ENCODE peak calls at places on chromosomes 3 and 15, in eight cellular contexts. One of them, this sample, is unnamed.

GRCh38 chr3:130892759-130893239 is 1.1 kb upstream of the ATP2C1 start:
- DNase-seq in ACHN: peak
- DNase-seq in B cell: peak
- DNase-seq in activated T-cell treated with anti-CD3 and anti-CD28 coated beads, Interleukin-2, amount 50 U/mL, for 72 hours: peak
- DNase-seq in fibroblast of lung: peak
- DNase-seq in stimulated activated CD4-positive, alpha-beta T cell treated with anti-CD3 and anti-CD28 coated beads, Interleukin-12 subunit alpha, Interleukin-12 subunit beta, amount 100 ng/mL, for 24 hours: peak
- DNase-seq in ovary: peak
- DNase-seq in stomach: peak
- DNase-seq in this sample: no peak

GRCh38 chr15:77107531-77108355 is 36.8 kb upstream of the TSPAN3 start:
- DNase-seq in ACHN: peak
- DNase-seq in B cell: peak
- DNase-seq in activated T-cell treated with anti-CD3 and anti-CD28 coated beads, Interleukin-2, amount 50 U/mL, for 72 hours: peak
- DNase-seq in fibroblast of lung: peak
- DNase-seq in stimulated activated CD4-positive, alpha-beta T cell treated with anti-CD3 and anti-CD28 coated beads, Interleukin-12 subunit alpha, Interleukin-12 subunit beta, amount 100 ng/mL, for 24 hours: no peak
- DNase-seq in ovary: peak
- DNase-seq in stomach: peak
- DNase-seq in this sample: peak

GRCh38 chr15:53072077-53072476 is 281.9 kb upstream of the ONECUT1 start:
- DNase-seq in ACHN: peak
- DNase-seq in B cell: peak
- DNase-seq in activated T-cell treated with anti-CD3 and anti-CD28 coated beads, Interleukin-2, amount 50 U/mL, for 72 hours: peak
- DNase-seq in fibroblast of lung: peak
- DNase-seq in stimulated activated CD4-positive, alpha-beta T cell treated with anti-CD3 and anti-CD28 coated beads, Interleukin-12 subunit alpha, Interleukin-12 subunit beta, amount 100 ng/mL, for 24 hours: no peak
- DNase-seq in ovary: peak
- DNase-seq in stomach: peak
- DNase-seq in this sample: no peak

GRCh38 chr3:33187368-33187634 is 31.3 kb downstream of the SUSD5 start:
- DNase-seq in ACHN: no peak
- DNase-seq in B cell: no peak
- DNase-seq in activated T-cell treated with anti-CD3 and anti-CD28 coated beads, Interleukin-2, amount 50 U/mL, for 72 hours: no peak
- DNase-seq in fibroblast of lung: peak
- DNase-seq in stimulated activated CD4-positive, alpha-beta T cell treated with anti-CD3 and anti-CD28 coated beads, Interleukin-12 subunit alpha, Interleukin-12 subunit beta, amount 100 ng/mL, for 24 hours: no peak
- DNase-seq in ovary: no peak
- DNase-seq in stomach: no peak
- DNase-seq in this sample: no peak

GRCh38 chr3:52649461-52650210 is 36.1 kb downstream of the PBRM1 start:
- DNase-seq in ACHN: no peak
- DNase-seq in B cell: no peak
- DNase-seq in activated T-cell treated with anti-CD3 and anti-CD28 coated beads, Interleukin-2, amount 50 U/mL, for 72 hours: no peak
- DNase-seq in fibroblast of lung: peak
- DNase-seq in stimulated activated CD4-positive, alpha-beta T cell treated with anti-CD3 and anti-CD28 coated beads, Interleukin-12 subunit alpha, Interleukin-12 subunit beta, amount 100 ng/mL, for 24 hours: no peak
- DNase-seq in ovary: no peak
- DNase-seq in stomach: no peak
- DNase-seq in this sample: no peak

GRCh38 chr15:71153823-71154524 is 38.7 kb downstream of the THSD4 start:
- DNase-seq in ACHN: no peak
- DNase-seq in B cell: no peak
- DNase-seq in activated T-cell treated with anti-CD3 and anti-CD28 coated beads, Interleukin-2, amount 50 U/mL, for 72 hours: no peak
- DNase-seq in fibroblast of lung: no peak
- DNase-seq in stimulated activated CD4-positive, alpha-beta T cell treated with anti-CD3 and anti-CD28 coated beads, Interleukin-12 subunit alpha, Interleukin-12 subunit beta, amount 100 ng/mL, for 24 hours: no peak
- DNase-seq in ovary: no peak
- DNase-seq in stomach: no peak
- DNase-seq in this sample: no peak

GRCh38 chr3:15051531-15051930 is 13.6 kb downstream of the MRPS25 start:
- DNase-seq in ACHN: peak
- DNase-seq in B cell: peak
- DNase-seq in activated T-cell treated with anti-CD3 and anti-CD28 coated beads, Interleukin-2, amount 50 U/mL, for 72 hours: peak
- DNase-seq in fibroblast of lung: peak
- DNase-seq in stimulated activated CD4-positive, alpha-beta T cell treated with anti-CD3 and anti-CD28 coated beads, Interleukin-12 subunit alpha, Interleukin-12 subunit beta, amount 100 ng/mL, for 24 hours: no peak
- DNase-seq in ovary: no peak
- DNase-seq in stomach: peak
- DNase-seq in this sample: no peak

GRCh38 chr15:62603757-62604156 is 438.7 kb upstream of the C2CD4B start:
- DNase-seq in ACHN: no peak
- DNase-seq in B cell: no peak
- DNase-seq in activated T-cell treated with anti-CD3 and anti-CD28 coated beads, Interleukin-2, amount 50 U/mL, for 72 hours: no peak
- DNase-seq in fibroblast of lung: peak
- DNase-seq in stimulated activated CD4-positive, alpha-beta T cell treated with anti-CD3 and anti-CD28 coated beads, Interleukin-12 subunit alpha, Interleukin-12 subunit beta, amount 100 ng/mL, for 24 hours: no peak
- DNase-seq in ovary: no peak
- DNase-seq in stomach: no peak
- DNase-seq in this sample: no peak

GRCh38 chr15:46654993-46655392 is 1020.2 kb downstream of the SQOR start:
- DNase-seq in ACHN: no peak
- DNase-seq in B cell: no peak
- DNase-seq in activated T-cell treated with anti-CD3 and anti-CD28 coated beads, Interleukin-2, amount 50 U/mL, for 72 hours: no peak
- DNase-seq in fibroblast of lung: no peak
- DNase-seq in stimulated activated CD4-positive, alpha-beta T cell treated with anti-CD3 and anti-CD28 coated beads, Interleukin-12 subunit alpha, Interleukin-12 subunit beta, amount 100 ng/mL, for 24 hours: no peak
- DNase-seq in ovary: no peak
- DNase-seq in stomach: no peak
- DNase-seq in this sample: no peak

GRCh38 chr15:65663521-65663920 is 41.8 kb downstream of the SLC24A1 start:
- DNase-seq in ACHN: no peak
- DNase-seq in B cell: peak
- DNase-seq in activated T-cell treated with anti-CD3 and anti-CD28 coated beads, Interleukin-2, amount 50 U/mL, for 72 hours: no peak
- DNase-seq in fibroblast of lung: no peak
- DNase-seq in stimulated activated CD4-positive, alpha-beta T cell treated with anti-CD3 and anti-CD28 coated beads, Interleukin-12 subunit alpha, Interleukin-12 subunit beta, amount 100 ng/mL, for 24 hours: no peak
- DNase-seq in ovary: no peak
- DNase-seq in stomach: no peak
- DNase-seq in this sample: no peak

GRCh38 chr3:129038121-129038855 is 22.3 kb upstream of the GP9 start:
- DNase-seq in ACHN: no peak
- DNase-seq in B cell: no peak
- DNase-seq in activated T-cell treated with anti-CD3 and anti-CD28 coated beads, Interleukin-2, amount 50 U/mL, for 72 hours: no peak
- DNase-seq in fibroblast of lung: no peak
- DNase-seq in stimulated activated CD4-positive, alpha-beta T cell treated with anti-CD3 and anti-CD28 coated beads, Interleukin-12 subunit alpha, Interleukin-12 subunit beta, amount 100 ng/mL, for 24 hours: no peak
- DNase-seq in ovary: no peak
- DNase-seq in stomach: no peak
- DNase-seq in this sample: no peak

GRCh38 chr3:112115161-112115739 is 17.8 kb downstream of the GCSAM start:
- DNase-seq in ACHN: no peak
- DNase-seq in B cell: peak
- DNase-seq in activated T-cell treated with anti-CD3 and anti-CD28 coated beads, Interleukin-2, amount 50 U/mL, for 72 hours: peak
- DNase-seq in fibroblast of lung: no peak
- DNase-seq in stimulated activated CD4-positive, alpha-beta T cell treated with anti-CD3 and anti-CD28 coated beads, Interleukin-12 subunit alpha, Interleukin-12 subunit beta, amount 100 ng/mL, for 24 hours: no peak
- DNase-seq in ovary: no peak
- DNase-seq in stomach: no peak
- DNase-seq in this sample: no peak

GRCh38 chr3:146550743-146551510 is 6.5 kb upstream of the PLSCR1 start:
- DNase-seq in ACHN: peak
- DNase-seq in B cell: no peak
- DNase-seq in activated T-cell treated with anti-CD3 and anti-CD28 coated beads, Interleukin-2, amount 50 U/mL, for 72 hours: peak
- DNase-seq in fibroblast of lung: peak
- DNase-seq in stimulated activated CD4-positive, alpha-beta T cell treated with anti-CD3 and anti-CD28 coated beads, Interleukin-12 subunit alpha, Interleukin-12 subunit beta, amount 100 ng/mL, for 24 hours: no peak
- DNase-seq in ovary: no peak
- DNase-seq in stomach: no peak
- DNase-seq in this sample: no peak

GRCh38 chr15:58926823-58927222 is 6.7 kb downstream of the SLTM start:
- DNase-seq in ACHN: no peak
- DNase-seq in B cell: no peak
- DNase-seq in activated T-cell treated with anti-CD3 and anti-CD28 coated beads, Interleukin-2, amount 50 U/mL, for 72 hours: no peak
- DNase-seq in fibroblast of lung: no peak
- DNase-seq in stimulated activated CD4-positive, alpha-beta T cell treated with anti-CD3 and anti-CD28 coated beads, Interleukin-12 subunit alpha, Interleukin-12 subunit beta, amount 100 ng/mL, for 24 hours: no peak
- DNase-seq in ovary: no peak
- DNase-seq in stomach: no peak
- DNase-seq in this sample: no peak

GRCh38 chr3:65914740-65915366 is 123.9 kb downstream of the MAGI1 start:
- DNase-seq in ACHN: peak
- DNase-seq in B cell: no peak
- DNase-seq in activated T-cell treated with anti-CD3 and anti-CD28 coated beads, Interleukin-2, amount 50 U/mL, for 72 hours: no peak
- DNase-seq in fibroblast of lung: no peak
- DNase-seq in stimulated activated CD4-positive, alpha-beta T cell treated with anti-CD3 and anti-CD28 coated beads, Interleukin-12 subunit alpha, Interleukin-12 subunit beta, amount 100 ng/mL, for 24 hours: no peak
- DNase-seq in ovary: no peak
- DNase-seq in stomach: no peak
- DNase-seq in this sample: no peak

GRCh38 chr3:114718897-114719208 is 425.0 kb downstream of the TIGIT start:
- DNase-seq in ACHN: peak
- DNase-seq in B cell: no peak
- DNase-seq in activated T-cell treated with anti-CD3 and anti-CD28 coated beads, Interleukin-2, amount 50 U/mL, for 72 hours: no peak
- DNase-seq in fibroblast of lung: no peak
- DNase-seq in stimulated activated CD4-positive, alpha-beta T cell treated with anti-CD3 and anti-CD28 coated beads, Interleukin-12 subunit alpha, Interleukin-12 subunit beta, amount 100 ng/mL, for 24 hours: no peak
- DNase-seq in ovary: no peak
- DNase-seq in stomach: no peak
- DNase-seq in this sample: no peak